ENCODE peak calls at places on chromosomes 16 and 17, in ten cellular contexts. M, T, J, Q, S, Z, L, Y, E and U are unnamed samples.

GRCh38 chr16:67860589-67861398 is 12.1 kb upstream of the EDC4 start:
- DNase-seq in M (no peak), T (no peak), J (no peak), Q (no peak), S (no peak), Z (no peak), L (no peak), Y (no peak), E (no peak), U (no peak)

GRCh38 chr17:73285603-73285908 is 23.9 kb upstream of the CPSF4L start:
- DNase-seq in M (no peak), T (no peak), J (no peak), Q (no peak), S (no peak), Z (no peak), L (no peak), Y (no peak), E (no peak), U (no peak)

GRCh38 chr17:68794636-68795503 is 160.3 kb downstream of the ABCA8 start:
- DNase-seq in M (no peak), T (no peak), J (no peak), Q (no peak), S (peak), Z (no peak), L (no peak), Y (no peak), E (peak), U (no peak)

GRCh38 chr17:64277831-64278562 is 14.9 kb upstream of the TEX2 start:
- DNase-seq in M (no peak), T (no peak), J (no peak), Q (no peak), S (no peak), Z (no peak), L (no peak), Y (no peak), E (no peak), U (no peak)

GRCh38 chr16:29784157-29784556 is 6.1 kb downstream of the ZG16 start:
- DNase-seq in M (no peak), T (no peak), J (no peak), Q (no peak), S (no peak), Z (peak), L (no peak), Y (no peak), E (no peak), U (no peak)

GRCh38 chr17:3968017-3968416 is 3.8 kb upstream of the ATP2A3 start:
- DNase-seq in M (no peak), T (no peak), J (no peak), Q (no peak), S (no peak), Z (no peak), L (no peak), Y (no peak), E (no peak), U (no peak)

GRCh38 chr17:60231691-60232090 is 81.9 kb downstream of the CA4 start:
- DNase-seq in M (no peak), T (no peak), J (no peak), Q (no peak), S (no peak), Z (no peak), L (no peak), Y (no peak), E (no peak), U (no peak)

GRCh38 chr17:61647044-61647443 is 56.0 kb upstream of the NACA2 start:
- DNase-seq in M (no peak), T (no peak), J (no peak), Q (no peak), S (no peak), Z (no peak), L (no peak), Y (no peak), E (no peak), U (peak)

GRCh38 chr16:85138825-85139627 is 26.8 kb upstream of the CIBAR2 start:
- DNase-seq in M (no peak), T (no peak), J (no peak), Q (no peak), S (no peak), Z (peak), L (no peak), Y (no peak), E (no peak), U (no peak)

GRCh38 chr17:36592316-36592710 is 634 bp downstream of the DHRS11 start:
- DNase-seq in M (peak), T (peak), J (no peak), Q (peak), S (peak), Z (peak), L (peak), Y (peak), E (peak), U (no peak)

GRCh38 chr17:82750241-82750905 is 1.5 kb upstream of the TBCD start:
- DNase-seq in M (no peak), T (no peak), J (no peak), Q (no peak), S (no peak), Z (no peak), L (no peak), Y (no peak), E (no peak), U (no peak)

GRCh38 chr17:18966831-18967624 is 15.1 kb downstream of the SLC5A10 start:
- DNase-seq in M (peak), T (no peak), J (peak), Q (no peak), S (no peak), Z (peak), L (no peak), Y (no peak), E (no peak), U (no peak)

GRCh38 chr16:57532251-57532625 is 4.1 kb downstream of the CCDC102A start:
- DNase-seq in M (peak), T (peak), J (peak), Q (no peak), S (no peak), Z (no peak), L (peak), Y (peak), E (peak), U (no peak)

GRCh38 chr16:19102187-19102872 is 11.4 kb upstream of the ITPRIPL2 start:
- DNase-seq in M (no peak), T (peak), J (no peak), Q (no peak), S (no peak), Z (no peak), L (peak), Y (no peak), E (peak), U (no peak)

GRCh38 chr16:2517954-2518605 is 2.1 kb upstream of the AMDHD2 start:
- DNase-seq in M (no peak), T (no peak), J (no peak), Q (no peak), S (no peak), Z (peak), L (no peak), Y (peak), E (no peak), U (no peak)

GRCh38 chr17:72602517-72603345 is 481.9 kb downstream of the SOX9 start:
- DNase-seq in M (peak), T (no peak), J (peak), Q (peak), S (no peak), Z (no peak), L (no peak), Y (no peak), E (no peak), U (peak)

GRCh38 chr17:54172654-54173316 is 350.1 kb downstream of the KIF2B start:
- DNase-seq in M (no peak), T (no peak), J (no peak), Q (peak), S (no peak), Z (peak), L (no peak), Y (no peak), E (no peak), U (no peak)

GRCh38 chr17:6061290-6061689 is 8.9 kb upstream of the WSCD1 start:
- DNase-seq in M (no peak), T (no peak), J (no peak), Q (no peak), S (no peak), Z (no peak), L (no peak), Y (peak), E (peak), U (peak)

GRCh38 chr17:83079340-83079747 is at the start of gene METRNL:
- DNase-seq in M (peak), T (no peak), J (peak), Q (peak), S (peak), Z (peak), L (peak), Y (peak), E (peak), U (peak)

GRCh38 chr17:35192708-35193107 is 1.5 kb downstream of the SLC35G3 start:
- DNase-seq in M (no peak), T (no peak), J (no peak), Q (no peak), S (no peak), Z (no peak), L (no peak), Y (no peak), E (no peak), U (no peak)

GRCh38 chr16:9098377-9099090 is 7.1 kb downstream of the HAPSTR1 start:
- DNase-seq in M (no peak), T (no peak), J (no peak), Q (no peak), S (no peak), Z (no peak), L (no peak), Y (no peak), E (no peak), U (no peak)

GRCh38 chr17:81648013-81648706 is 8.2 kb downstream of the PDE6G start:
- DNase-seq in M (no peak), T (no peak), J (no peak), Q (no peak), S (no peak), Z (no peak), L (no peak), Y (no peak), E (no peak), U (no peak)

GRCh38 chr17:12070561-12070960 is 49.9 kb downstream of the MAP2K4 start:
- DNase-seq in M (no peak), T (no peak), J (no peak), Q (no peak), S (no peak), Z (no peak), L (no peak), Y (no peak), E (no peak), U (peak)

GRCh38 chr17:50884354-50885311 is 18.5 kb upstream of the TOB1 start:
- DNase-seq in M (peak), T (no peak), J (peak), Q (peak), S (no peak), Z (peak), L (no peak), Y (no peak), E (no peak), U (no peak)

GRCh38 chr17:42682400-42683384 is at the start of gene CNTNAP1:
- DNase-seq in M (peak), T (no peak), J (peak), Q (peak), S (peak), Z (peak), L (peak), Y (no peak), E (peak), U (peak)

GRCh38 chr16:35176449-35176848 is 1717.0 kb downstream of the TP53TG3F start:
- DNase-seq in M (no peak), T (no peak), J (no peak), Q (no peak), S (peak), Z (no peak), L (no peak), Y (peak), E (no peak), U (no peak)

GRCh38 chr17:80464486-80464885 is 11.9 kb downstream of the NPTX1 start:
- DNase-seq in M (no peak), T (no peak), J (no peak), Q (no peak), S (no peak), Z (no peak), L (no peak), Y (no peak), E (no peak), U (no peak)

GRCh38 chr16:2846511-2847310 is 11.3 kb downstream of the PRSS22 start:
- DNase-seq in M (no peak), T (no peak), J (no peak), Q (no peak), S (no peak), Z (no peak), L (no peak), Y (peak), E (peak), U (peak)

GRCh38 chr16:72434159-72434558 is 262.2 kb upstream of the PMFBP1 start:
- DNase-seq in M (no peak), T (no peak), J (no peak), Q (peak), S (no peak), Z (no peak), L (no peak), Y (no peak), E (no peak), U (no peak)

GRCh38 chr16:72021043-72021442 is 12.5 kb downstream of the DHODH start:
- DNase-seq in M (no peak), T (no peak), J (no peak), Q (no peak), S (no peak), Z (no peak), L (no peak), Y (peak), E (no peak), U (no peak)

GRCh38 chr17:8896087-8896486 is 28.6 kb upstream of the PIK3R6 start:
- DNase-seq in M (no peak), T (no peak), J (no peak), Q (no peak), S (no peak), Z (no peak), L (peak), Y (peak), E (no peak), U (no peak)

GRCh38 chr16:80120899-80121521 is 419.8 kb upstream of the DYNLRB2 start:
- DNase-seq in M (no peak), T (no peak), J (peak), Q (no peak), S (no peak), Z (no peak), L (no peak), Y (no peak), E (peak), U (no peak)

DNA sequence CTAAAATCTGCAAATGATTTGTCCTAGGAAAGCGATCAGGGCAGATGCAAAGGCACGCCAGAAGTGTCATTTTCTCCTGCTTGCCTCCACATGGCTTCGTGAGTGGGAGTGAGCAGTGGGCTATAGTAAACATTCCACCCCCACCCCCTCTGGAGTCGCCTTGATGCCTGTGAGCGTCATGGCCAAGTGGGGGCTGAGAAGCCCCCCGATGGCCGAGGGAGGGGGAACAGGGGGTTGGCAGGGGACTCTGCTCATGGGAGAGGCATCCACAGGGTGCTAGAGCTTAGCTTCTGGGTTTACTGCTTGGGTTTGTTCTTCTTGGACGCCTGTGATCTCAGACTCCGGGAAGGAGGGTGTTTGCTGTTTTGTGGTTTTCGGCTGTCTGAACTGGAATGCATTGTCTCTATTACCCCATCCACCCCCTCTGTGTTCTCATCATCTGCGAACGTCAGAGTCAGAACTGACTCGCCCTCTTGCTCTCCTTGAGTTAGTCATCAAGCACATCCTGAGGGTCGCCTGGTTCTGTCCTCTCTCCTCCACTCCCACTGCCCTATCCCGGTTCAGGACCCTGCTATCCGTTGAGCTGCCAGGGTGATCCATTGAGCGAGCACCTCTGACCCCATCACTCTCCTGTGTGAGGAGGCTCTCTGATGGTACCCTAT is 15.4 kb downstream of the TNS4 start:
- DNase-seq in M (no peak), T (no peak), J (no peak), Q (peak), S (no peak), Z (no peak), L (no peak), Y (no peak), E (peak), U (peak)
- TF ChIP-seq POLR2A in M (no peak), T (no peak), J (no peak), Q (no peak), S (peak), Z (no peak), L (no peak), Y (no peak), E (no peak), U (no peak)

DNA sequence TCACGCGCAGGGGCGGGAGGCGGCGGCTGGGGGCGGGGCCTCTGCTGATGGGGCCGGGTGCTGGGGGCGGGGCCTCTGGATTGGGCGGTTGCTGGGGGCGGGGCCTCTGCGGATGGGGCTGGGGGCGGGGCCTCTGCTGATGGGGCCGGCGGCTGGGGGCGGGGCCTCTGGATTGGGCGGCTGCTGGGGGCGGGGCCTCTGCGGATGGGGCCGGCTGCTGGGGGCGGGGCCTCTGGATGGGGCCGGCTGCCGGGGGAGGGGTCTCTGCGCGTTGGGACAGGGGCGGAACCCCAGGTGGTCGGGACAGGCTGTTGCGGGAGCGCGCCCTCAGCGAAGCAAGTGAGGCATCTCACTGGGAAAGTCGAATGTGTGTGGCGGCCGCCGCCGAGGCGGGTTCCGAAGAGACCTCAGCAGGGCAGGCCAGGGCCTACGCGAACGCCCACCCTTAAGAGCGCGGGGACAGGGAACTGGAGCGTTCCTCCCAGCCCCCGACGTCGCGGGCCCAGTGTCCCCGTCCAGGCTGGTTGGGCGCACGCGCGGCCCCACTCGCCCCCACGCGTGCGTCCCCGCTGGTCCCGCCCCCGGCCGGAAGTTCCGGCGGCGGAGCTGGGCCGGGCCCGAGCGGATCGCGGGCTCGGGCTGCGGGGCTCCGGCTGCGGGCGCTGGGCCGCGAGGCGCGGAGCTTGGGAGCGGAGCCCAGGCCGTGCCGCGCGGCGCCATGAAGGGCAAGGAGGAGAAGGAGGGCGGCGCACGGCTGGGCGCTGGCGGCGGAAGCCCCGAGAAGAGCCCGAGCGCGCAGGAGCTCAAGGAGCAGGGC is at the start of gene STUB1:
- DNase-seq in M (peak), T (peak), J (peak), Q (peak), S (peak), Z (peak), L (peak), Y (peak), E (peak), U (peak)
- TF ChIP-seq POLR2A in M (peak), T (peak), J (no peak), Q (peak), S (peak), Z (peak), L (no peak), Y (peak), E (peak), U (peak)

GRCh38 chr16:81900456-81900855 is 110.8 kb downstream of the SDR42E1 start:
- DNase-seq in M (no peak), T (no peak), J (no peak), Q (no peak), S (no peak), Z (no peak), L (no peak), Y (no peak), E (no peak), U (no peak)
- TF ChIP-seq POLR2A in M (no peak), T (no peak), J (no peak), Q (no peak), S (no peak), Z (no peak), L (no peak), Y (no peak), E (no peak), U (no peak)

DNA sequence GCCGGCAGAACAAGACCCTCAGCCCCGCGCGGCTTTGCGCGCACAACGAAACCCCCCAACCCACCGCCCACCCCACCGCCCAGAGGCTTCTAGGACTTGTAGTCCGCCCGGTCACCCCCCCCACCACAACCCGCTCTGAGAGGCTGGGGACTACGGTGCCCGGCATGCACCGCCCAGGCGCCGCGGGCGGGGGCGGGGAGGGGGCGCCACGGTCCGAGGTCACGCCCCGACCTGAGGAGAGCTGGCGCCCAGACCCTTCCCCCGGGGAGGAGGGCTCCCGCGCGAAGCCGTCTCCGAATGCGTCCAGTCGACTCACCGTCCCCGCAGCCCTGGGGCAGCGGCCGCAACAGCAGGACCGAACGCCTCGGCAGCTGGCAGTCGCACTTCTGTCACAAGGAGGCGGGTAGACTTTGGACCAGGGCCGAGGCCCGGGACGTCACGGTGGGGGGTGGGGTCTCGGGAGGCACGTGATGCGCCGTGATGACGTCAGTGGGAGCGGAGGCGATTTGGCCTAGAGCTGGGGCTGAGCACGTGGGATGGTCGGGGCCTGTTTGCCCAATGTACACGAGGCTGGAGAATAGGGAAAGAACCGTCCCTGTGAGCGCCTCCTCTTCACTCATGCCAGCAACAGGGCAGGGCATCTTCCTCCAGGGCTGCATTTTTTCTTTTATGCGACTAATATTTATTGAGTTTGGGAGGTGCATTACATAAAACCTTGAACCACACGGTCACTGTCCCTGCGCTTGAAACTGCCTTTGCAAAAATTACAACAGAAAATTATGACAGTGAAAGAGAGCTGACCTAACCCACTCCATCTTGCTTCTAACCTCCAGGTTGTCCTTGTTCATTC is at the start of gene CDIP1:
- DNase-seq in M (peak), T (peak), J (peak), Q (peak), S (peak), Z (peak), L (peak), Y (peak), E (peak), U (peak)
- TF ChIP-seq POLR2A in M (peak), T (peak), J (peak), Q (peak), S (peak), Z (peak), L (no peak), Y (peak), E (peak), U (peak)

DNA sequence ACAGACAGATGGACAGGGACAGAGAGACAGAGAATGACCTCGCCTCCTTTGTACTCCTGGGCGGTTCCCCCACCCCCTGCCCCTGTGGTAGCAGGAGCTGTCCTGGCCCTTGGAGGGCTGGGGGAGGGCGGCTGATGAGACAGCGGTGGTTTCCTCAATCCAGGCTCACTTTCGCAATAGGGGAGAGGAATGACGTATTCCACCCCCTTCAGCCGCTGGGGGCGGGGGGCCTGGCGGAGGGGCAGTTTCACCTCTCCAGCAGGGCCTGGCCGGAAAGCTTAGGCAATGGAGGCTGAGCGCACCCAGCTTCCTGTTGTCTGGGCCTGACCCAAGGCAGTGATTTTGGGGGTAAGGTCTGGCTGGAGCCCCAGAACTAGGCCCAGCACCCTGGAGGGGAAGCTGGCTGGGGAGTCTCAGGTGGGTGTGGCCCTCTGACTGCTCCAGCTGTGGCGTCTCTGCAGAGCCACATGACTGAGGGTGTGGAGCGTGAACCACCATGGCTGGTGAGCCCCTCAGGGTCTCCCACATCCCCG is 7.4 kb downstream of the FMNL1 start:
- DNase-seq in M (peak), T (peak), J (peak), Q (peak), S (peak), Z (peak), L (peak), Y (peak), E (peak), U (peak)
- TF ChIP-seq POLR2A in M (no peak), T (peak), J (no peak), Q (no peak), S (no peak), Z (no peak), L (no peak), Y (peak), E (no peak), U (no peak)